ENCODE peak calls at places on chromosomes 16 and 17, in ten cellular contexts. J is psoas muscle, Q is heart left ventricle, X is brain microvascular endothelial cell, G is colonic mucosa, E is tibial artery, C is AG09319, V is kidney epithelial cell, D is heart right ventricle, A is MM.1S. L is an unnamed sample.

GRCh38 chr17:58268326-58268725 is 12.4 kb downstream of the MPO start:
- DNase-seq in E (no peak), X (no peak), G (no peak), Q (no peak), V (no peak), A (no peak), C (no peak), D (no peak), J (no peak), L (no peak)

GRCh38 chr17:16085066-16085699 is 85.6 kb downstream of the TTC19 start:
- DNase-seq in D (no peak), Q (no peak), A (no peak), V (no peak), X (no peak), G (no peak), C (peak), E (no peak), J (no peak), L (peak)

GRCh38 chr16:56327929-56328258 is 97.5 kb downstream of the AMFR start:
- DNase-seq in D (no peak), V (no peak), C (no peak), G (no peak), E (no peak), Q (no peak), A (no peak), X (no peak), J (no peak), L (no peak)

GRCh38 chr16:59601452-59601851 is 867.3 kb upstream of the GOT2 start:
- DNase-seq in Q (no peak), G (no peak), E (no peak), V (no peak), A (no peak), C (no peak), J (no peak), X (no peak), D (no peak), L (no peak)

GRCh38 chr16:2009791-2010510 is at the start of gene ZNF598:
- DNase-seq in E (peak), V (no peak), C (peak), G (peak), X (peak), A (peak), D (peak), Q (peak), J (peak), L (no peak)

GRCh38 chr16:14510939-14511797 is 118.9 kb downstream of the PARN start:
- DNase-seq in J (no peak), D (no peak), A (no peak), V (peak), Q (no peak), G (no peak), C (no peak), E (no peak), X (peak), L (no peak)

GRCh38 chr17:4858880-4859260 is 25.7 kb downstream of the MINK1 start:
- DNase-seq in C (no peak), Q (peak), V (no peak), J (peak), D (peak), A (no peak), E (no peak), X (no peak), G (peak), L (peak)

GRCh38 chr17:42814633-42815399 is 9.3 kb downstream of the BECN1 start:
- DNase-seq in X (no peak), C (no peak), J (no peak), E (no peak), V (no peak), Q (no peak), A (no peak), G (no peak), D (no peak), L (no peak)

GRCh38 chr16:84483882-84484565 is 20.4 kb downstream of the MEAK7 start:
- DNase-seq in J (no peak), E (no peak), D (no peak), X (no peak), C (no peak), G (peak), A (no peak), V (no peak), Q (no peak), L (no peak)

GRCh38 chr17:3827124-3827773 is 18.8 kb downstream of the NCBP3 start:
- DNase-seq in Q (no peak), X (peak), D (no peak), J (no peak), V (peak), G (peak), E (no peak), C (no peak), A (peak), L (no peak)

GRCh38 chr16:58331024-58331707 is 36.3 kb upstream of the PRSS54 start:
- DNase-seq in V (no peak), X (no peak), D (no peak), Q (no peak), C (no peak), J (no peak), G (no peak), A (no peak), E (no peak), L (no peak)

GRCh38 chr16:1579214-1579613 is 32.7 kb downstream of the IFT140 start:
- DNase-seq in D (no peak), J (no peak), G (no peak), A (no peak), V (no peak), E (no peak), C (no peak), X (no peak), Q (no peak), L (no peak)

GRCh38 chr17:4837471-4838305 is 4.5 kb downstream of the MINK1 start:
- DNase-seq in E (no peak), Q (no peak), D (peak), V (no peak), G (no peak), J (no peak), A (no peak), X (no peak), C (no peak), L (no peak)

GRCh38 chr17:81366648-81367047 is 28.6 kb upstream of the BAHCC1 start:
- DNase-seq in V (no peak), C (no peak), A (no peak), Q (no peak), E (no peak), J (no peak), X (no peak), D (no peak), G (no peak), L (no peak)

GRCh38 chr16:69396187-69397061 is 10.6 kb upstream of the TERF2 start:
- DNase-seq in E (peak), A (peak), G (peak), V (peak), C (peak), Q (no peak), J (no peak), D (no peak), X (peak), L (peak)

GRCh38 chr16:85471469-85472431 is 141.4 kb upstream of the GSE1 start:
- DNase-seq in J (no peak), A (no peak), Q (no peak), C (no peak), G (peak), X (no peak), V (no peak), D (peak), E (no peak), L (peak)

GRCh38 chr16:56807011-56807675 is 57.9 kb upstream of the SLC12A3 start:
- DNase-seq in E (no peak), D (no peak), C (no peak), X (no peak), Q (no peak), A (no peak), J (no peak), G (no peak), V (no peak), L (peak)

GRCh38 chr17:82167028-82167427 is 45.6 kb downstream of the CCDC57 start:
- DNase-seq in A (no peak), J (no peak), E (no peak), X (no peak), Q (no peak), D (no peak), C (no peak), G (no peak), V (no peak), L (no peak)

GRCh38 chr17:51391992-51392654 is 131.8 kb downstream of the UTP18 start:
- DNase-seq in X (no peak), C (no peak), A (no peak), V (no peak), J (no peak), G (no peak), D (no peak), Q (no peak), E (no peak), L (no peak)

GRCh38 chr16:17328971-17329370 is 141.8 kb downstream of the XYLT1 start:
- DNase-seq in E (peak), J (no peak), D (no peak), Q (no peak), G (peak), X (no peak), C (no peak), A (no peak), V (no peak), L (no peak)

GRCh38 chr16:31386157-31386984 is 6.8 kb upstream of the ITGAD start:
- DNase-seq in Q (no peak), J (no peak), A (peak), G (no peak), V (peak), C (no peak), X (peak), D (no peak), E (no peak), L (peak)

GRCh38 chr16:82824408-82824807 is 197.6 kb downstream of the CDH13 start:
- DNase-seq in C (no peak), X (no peak), A (no peak), E (no peak), D (no peak), J (no peak), Q (no peak), V (no peak), G (no peak), L (no peak)

GRCh38 chr16:10824111-10824893 is 5.7 kb upstream of the TVP23A start:
- DNase-seq in Q (no peak), V (no peak), X (no peak), A (no peak), D (no peak), E (no peak), G (no peak), C (no peak), J (no peak), L (peak)

GRCh38 chr16:47043200-47043599 is 69.7 kb upstream of the DNAJA2 start:
- DNase-seq in E (no peak), V (no peak), Q (no peak), X (no peak), G (no peak), C (no peak), D (no peak), J (no peak), A (no peak), L (no peak)

GRCh38 chr17:47663997-47664941 is 14.6 kb downstream of the KPNB1 start:
- DNase-seq in V (no peak), E (no peak), X (peak), G (peak), J (no peak), Q (no peak), A (peak), C (peak), D (no peak), L (peak)

GRCh38 chr16:89200124-89200849 is at the start of gene SLC22A31:
- DNase-seq in J (peak), C (no peak), D (no peak), X (no peak), A (no peak), E (no peak), Q (no peak), G (no peak), V (no peak), L (no peak)

GRCh38 chr16:31472559-31473203 is 729 bp downstream of the TGFB1I1 start:
- DNase-seq in J (peak), G (peak), Q (peak), C (peak), A (no peak), D (peak), E (peak), V (no peak), X (peak), L (no peak)

GRCh38 chr17:64506576-64507417 is at the start of gene CEP95:
- DNase-seq in D (peak), X (peak), J (peak), A (peak), V (peak), E (peak), G (peak), C (peak), Q (peak), L (peak)

GRCh38 chr16:12573300-12573699 is 230.4 kb downstream of the CPPED1 start:
- DNase-seq in E (peak), J (no peak), C (no peak), A (no peak), G (peak), Q (no peak), V (no peak), X (no peak), D (no peak), L (no peak)

GRCh38 chr17:56973520-56973919 is 4.4 kb upstream of the SCPEP1 start:
- DNase-seq in Q (no peak), D (no peak), J (no peak), E (no peak), G (no peak), A (no peak), X (no peak), C (no peak), V (no peak), L (peak)

GRCh38 chr17:14487068-14487467 is 186.2 kb downstream of the HS3ST3B1 start:
- DNase-seq in E (no peak), A (no peak), D (no peak), G (no peak), V (no peak), J (no peak), C (no peak), Q (no peak), X (no peak), L (no peak)

GRCh38 chr17:64036198-64036922 is 15.9 kb upstream of the ICAM2 start:
- DNase-seq in A (no peak), Q (no peak), X (no peak), G (peak), D (no peak), C (no peak), E (no peak), J (no peak), V (no peak), L (no peak)

GRCh38 chr16:58026139-58026704 is 668 bp downstream of the MMP15 start:
- DNase-seq in X (peak), E (no peak), Q (peak), C (no peak), G (peak), A (no peak), V (no peak), D (peak), J (peak), L (no peak)

GRCh38 chr17:19387921-19388521 is 1.0 kb upstream of the MFAP4 start:
- DNase-seq in A (no peak), C (peak), Q (no peak), V (no peak), D (no peak), E (no peak), G (no peak), J (no peak), X (no peak), L (no peak)

GRCh38 chr16:79601092-79601977 is 798 bp upstream of the MAF start:
- DNase-seq in E (peak), V (no peak), Q (peak), J (peak), D (peak), C (no peak), X (peak), G (peak), A (peak), L (no peak)

GRCh38 chr17:29615492-29616299 is 7.0 kb downstream of the CORO6 start:
- DNase-seq in J (peak), D (peak), G (peak), Q (peak), X (peak), A (peak), E (peak), V (no peak), C (no peak), L (no peak)

GRCh38 chr17:42879596-42879985 is 21.0 kb upstream of the G6PC1 start:
- DNase-seq in A (no peak), J (no peak), X (peak), E (no peak), V (no peak), C (no peak), G (no peak), Q (no peak), D (no peak), L (no peak)

GRCh38 chr17:35011671-35012216 is 31.4 kb downstream of the LIG3 start:
- DNase-seq in D (no peak), V (no peak), G (no peak), Q (no peak), C (no peak), A (no peak), J (peak), E (no peak), X (no peak), L (no peak)

GRCh38 chr17:4476017-4476416 is 22.7 kb upstream of the SPNS2 start:
- DNase-seq in Q (no peak), A (no peak), C (no peak), V (no peak), J (no peak), E (no peak), D (no peak), X (no peak), G (peak), L (no peak)

DNA sequence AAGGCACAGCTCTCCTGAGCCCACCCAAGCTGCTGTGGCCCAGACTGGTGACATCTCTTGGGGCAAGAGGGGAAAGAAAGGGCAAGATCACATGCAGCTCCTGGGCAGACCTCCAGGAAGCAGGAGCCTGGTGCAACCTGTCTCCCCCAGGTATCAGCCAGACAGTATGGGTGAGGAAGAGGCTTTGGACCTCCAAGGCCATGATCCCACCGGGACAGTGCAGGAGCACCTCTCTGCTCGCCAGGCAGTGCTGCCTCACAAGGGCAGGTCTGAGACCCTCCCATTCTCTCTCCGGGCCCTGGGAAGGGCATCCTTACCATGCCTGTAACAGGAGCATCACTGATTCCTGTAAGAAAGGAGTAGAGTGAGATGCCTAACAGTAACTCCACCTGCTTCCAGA is 25.6 kb upstream of the COG7 start:
- DNase-seq in X (no peak), A (no peak), Q (no peak), E (no peak), V (no peak), G (no peak), J (no peak), D (no peak), C (no peak), L (no peak)
- TF ChIP-seq CTCF in X (no peak), A (no peak), Q (no peak), E (no peak), V (no peak), G (no peak), J (no peak), D (no peak), C (no peak), L (no peak)

GRCh38 chr17:68356520-68356919 is 65.2 kb downstream of the ARSG start:
- DNase-seq in G (peak), X (peak), D (no peak), J (no peak), V (peak), E (no peak), C (no peak), A (no peak), Q (no peak), L (no peak)
- TF ChIP-seq CTCF in G (no peak), X (no peak), D (no peak), J (no peak), V (no peak), E (no peak), C (no peak), A (no peak), Q (no peak), L (no peak)

GRCh38 chr16:78584991-78585390 is 485.5 kb downstream of the WWOX start:
- DNase-seq in D (no peak), X (no peak), C (no peak), J (no peak), G (no peak), V (no peak), Q (no peak), A (no peak), E (no peak), L (no peak)

GRCh38 chr16:78593352-78593751 is 493.9 kb downstream of the WWOX start:
- DNase-seq in V (no peak), J (no peak), X (no peak), Q (no peak), D (no peak), A (no peak), C (no peak), E (no peak), G (no peak), L (no peak)

GRCh38 chr16:78594191-78594590 is 494.7 kb downstream of the WWOX start:
- DNase-seq in E (no peak), V (no peak), X (no peak), D (no peak), G (no peak), A (no peak), C (no peak), Q (no peak), J (no peak), L (no peak)

GRCh38 chr16:78591682-78592103 is 492.2 kb downstream of the WWOX start:
- DNase-seq in D (no peak), X (no peak), V (no peak), G (no peak), E (no peak), A (no peak), Q (no peak), J (no peak), C (no peak), L (no peak)

GRCh38 chr16:78589331-78589730 is 489.9 kb downstream of the WWOX start:
- DNase-seq in G (no peak), J (no peak), E (no peak), A (no peak), C (no peak), Q (no peak), X (no peak), V (no peak), D (no peak), L (no peak)
- TF ChIP-seq CTCF in G (no peak), J (no peak), E (no peak), A (no peak), C (no peak), Q (no peak), X (no peak), V (no peak), D (no peak), L (no peak)

GRCh38 chr17:49513044-49513395 is 17.9 kb downstream of the NGFR start:
- DNase-seq in G (no peak), Q (no peak), E (no peak), C (no peak), D (no peak), V (no peak), X (no peak), A (no peak), J (no peak), L (no peak)

GRCh38 chr17:49515196-49515770 is 20.2 kb downstream of the NGFR start:
- DNase-seq in G (peak), V (peak), C (peak), A (peak), D (peak), X (peak), E (peak), J (peak), Q (peak), L (peak)

GRCh38 chr17:49513616-49514373 is 18.7 kb downstream of the NGFR start:
- DNase-seq in E (peak), D (peak), V (no peak), Q (peak), C (no peak), G (no peak), J (no peak), A (no peak), X (no peak), L (no peak)

GRCh38 chr17:49516190-49516589 is 21.1 kb downstream of the NGFR start:
- DNase-seq in G (no peak), X (no peak), C (no peak), V (no peak), A (no peak), Q (no peak), D (no peak), E (peak), J (no peak), L (no peak)

DNA sequence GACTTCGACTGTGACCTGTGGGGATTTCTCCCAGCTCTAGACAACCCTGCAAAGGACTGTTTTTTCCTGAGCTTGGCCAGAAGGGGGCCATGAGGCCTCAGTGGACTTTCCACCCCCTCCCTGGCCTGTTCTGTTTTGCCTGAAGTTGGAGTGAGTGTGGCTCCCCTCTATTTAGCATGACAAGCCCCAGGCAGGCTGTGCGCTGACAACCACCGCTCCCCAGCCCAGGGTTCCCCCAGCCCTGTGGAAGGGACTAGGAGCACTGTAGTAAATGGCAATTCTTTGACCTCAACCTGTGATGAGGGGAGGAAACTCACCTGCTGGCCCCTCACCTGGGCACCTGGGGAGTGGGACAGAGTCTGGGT is 19.3 kb downstream of the NGFR start:
- DNase-seq in Q (no peak), D (no peak), J (no peak), C (no peak), E (peak), A (peak), G (no peak), V (no peak), X (no peak), L (no peak)
- TF ChIP-seq CTCF in Q (peak), D (no peak), J (peak), C (peak), E (no peak), A (peak), G (no peak), V (peak), X (peak), L (no peak)

DNA sequence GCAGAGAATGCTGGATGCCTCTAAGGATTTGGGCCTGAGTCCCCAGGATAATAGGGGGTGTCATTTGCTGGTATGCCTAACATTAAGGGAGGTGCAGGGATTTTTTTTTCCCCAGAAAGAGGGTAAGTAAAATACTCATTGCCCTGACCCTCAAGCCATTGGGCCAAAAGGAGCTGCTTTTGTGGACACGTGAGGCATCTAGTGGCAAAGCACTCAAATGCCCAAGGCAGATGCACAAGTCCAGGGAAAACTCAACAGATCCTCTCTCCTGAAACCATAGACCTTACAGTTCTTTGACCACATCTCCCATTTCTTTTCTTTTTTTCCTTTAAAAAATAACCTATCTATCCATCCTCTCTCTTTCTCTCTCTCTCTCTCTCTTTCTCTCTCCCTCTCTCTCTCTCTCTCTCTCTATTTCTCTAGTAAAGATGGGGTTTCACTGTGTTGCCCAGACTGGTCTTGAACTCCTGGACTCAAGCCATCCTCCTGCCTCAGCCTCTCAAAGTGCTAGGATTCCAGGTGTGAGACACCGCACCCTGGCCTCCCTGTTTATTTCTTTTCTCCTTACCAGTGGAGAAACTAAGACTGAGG is 11.8 kb downstream of the IRX5 start:
- DNase-seq in V (no peak), J (no peak), Q (no peak), G (no peak), A (no peak), X (no peak), C (no peak), D (no peak), E (no peak), L (no peak)
- TF ChIP-seq CTCF in V (no peak), J (no peak), Q (no peak), G (no peak), A (no peak), X (peak), C (no peak), D (no peak), E (no peak), L (peak)

L was measured in LNCaP clone FGC.